ENCODE peak calls at places on chromosome 21, in ten cellular contexts. X is MM.1S, O is astrocyte of the cerebellum, S is testis, T is choroid plexus epithelial cell, F is HCT116, R is prostate gland, V is AG04450, M is astrocyte of the spinal cord, L is GM23338. J is an unnamed sample.

GRCh38 chr21:45029968-45030636 is 44.3 kb upstream of the ADARB1 start:
- DNase-seq in X (no peak), O (no peak), S (no peak), T (no peak), F (no peak), R (no peak), V (no peak), M (no peak), L (peak; percentile 65), J (no peak)

GRCh38 chr21:37088196-37088595 is 15.1 kb downstream of the TTC3 start:
- DNase-seq in X (no peak), O (no peak), S (no peak), T (peak; percentile 48), F (no peak), R (no peak), V (no peak), M (no peak), L (no peak), J (no peak)

GRCh38 chr21:45854702-45855247 is 126.8 kb upstream of the COL6A1 start:
- DNase-seq in X (no peak), O (no peak), S (no peak), T (peak; percentile 69), F (no peak), R (no peak), V (no peak), M (no peak), L (no peak), J (no peak)

GRCh38 chr21:46193829-46194373 is 9.6 kb upstream of the SPATC1L start:
- DNase-seq in X (no peak), O (no peak), S (peak; percentile 9), T (no peak), F (no peak), R (no peak), V (no peak), M (no peak), L (no peak), J (peak; percentile 0)

GRCh38 chr21:43194303-43195130 is 25.7 kb downstream of the CRYAA start:
- DNase-seq in X (no peak), O (no peak), S (peak; percentile 12), T (no peak), F (no peak), R (peak; percentile 4), V (no peak), M (no peak), L (no peak), J (peak; percentile 38)

GRCh38 chr21:42848932-42849758 is 30.2 kb downstream of the WDR4 start:
- DNase-seq in X (no peak), O (no peak), S (no peak), T (no peak), F (no peak), R (no peak), V (no peak), M (no peak), L (no peak), J (no peak)

GRCh38 chr21:44869860-44870747 is 3.4 kb downstream of the PTTG1IP start:
- DNase-seq in X (no peak), O (peak; percentile 93), S (peak; percentile 44), T (peak; percentile 97), F (peak; percentile 93), R (no peak), V (peak; percentile 84), M (peak; percentile 95), L (no peak), J (no peak)

GRCh38 chr21:43312011-43312410 is 114.9 kb downstream of the SIK1 start:
- DNase-seq in X (no peak), O (no peak), S (no peak), T (no peak), F (no peak), R (no peak), V (no peak), M (no peak), L (no peak), J (no peak)

GRCh38 chr21:44364151-44365053 is 11.0 kb downstream of the TRPM2 start:
- DNase-seq in X (no peak), O (no peak), S (no peak), T (no peak), F (no peak), R (no peak), V (no peak), M (no peak), L (peak; percentile 40), J (no peak)

GRCh38 chr21:31873275-31873695 is 465 bp downstream of the HUNK start:
- DNase-seq in X (peak; percentile 64), O (no peak), S (no peak), T (no peak), F (no peak), R (peak; percentile 5), V (no peak), M (no peak), L (peak; percentile 63), J (no peak)

GRCh38 chr21:27339902-27340301 is 373.0 kb upstream of the ADAMTS5 start:
- DNase-seq in X (no peak), O (no peak), S (no peak), T (peak; percentile 18), F (no peak), R (no peak), V (no peak), M (no peak), L (no peak), J (no peak)

GRCh38 chr21:41363370-41364270 is 1.8 kb downstream of the MX2 start:
- DNase-seq in X (no peak), O (no peak), S (no peak), T (no peak), F (no peak), R (no peak), V (no peak), M (no peak), L (no peak), J (no peak)

GRCh38 chr21:46054447-46054846 is 43.5 kb upstream of the COL6A2 start:
- DNase-seq in X (no peak), O (no peak), S (peak; percentile 20), T (no peak), F (no peak), R (no peak), V (no peak), M (peak; percentile 30), L (peak; percentile 52), J (no peak)

GRCh38 chr21:45535341-45536081 is 6.7 kb downstream of the SLC19A1 start:
- DNase-seq in X (no peak), O (no peak), S (no peak), T (no peak), F (no peak), R (no peak), V (no peak), M (no peak), L (no peak), J (no peak)

GRCh38 chr21:31543191-31543590 is 116.3 kb upstream of the SOD1 start:
- DNase-seq in X (no peak), O (peak; percentile 92), S (peak; percentile 96), T (no peak), F (no peak), R (peak; percentile 30), V (peak; percentile 37), M (peak; percentile 93), L (no peak), J (no peak)

GRCh38 chr21:44351535-44352252 is 1.7 kb upstream of the TRPM2 start:
- DNase-seq in X (no peak), O (no peak), S (no peak), T (no peak), F (no peak), R (no peak), V (no peak), M (no peak), L (no peak), J (no peak)

GRCh38 chr21:42522271-42522670 is 8.6 kb downstream of the SLC37A1 start:
- DNase-seq in X (no peak), O (no peak), S (no peak), T (no peak), F (no peak), R (no peak), V (no peak), M (no peak), L (no peak), J (no peak)

GRCh38 chr21:16308269-16308668 is 578.5 kb downstream of the USP25 start:
- DNase-seq in X (peak; percentile 80), O (peak; percentile 27), S (no peak), T (peak; percentile 79), F (no peak), R (no peak), V (no peak), M (peak; percentile 76), L (no peak), J (no peak)
- H3K4me3 ChIP-seq in X (peak overlapping the region; percentile 33), O (peak overlapping the region; percentile 46), S (no peak overlapping the region), T (peak overlapping the region; percentile 51), F (no peak overlapping the region), R (peak overlapping the region; percentile 15), V (peak overlapping the region; percentile 29), M (peak overlapping the region; percentile 32), L (no peak overlapping the region), J (no peak overlapping the region)

GRCh38 chr21:14617836-14618235 is 71.7 kb upstream of the SAMSN1 start:
- DNase-seq in X (peak; percentile 54), O (no peak), S (no peak), T (no peak), F (no peak), R (no peak), V (no peak), M (no peak), L (no peak), J (no peak)
- H3K4me3 ChIP-seq in X (peak overlapping the region; percentile 2), O (no peak overlapping the region), S (no peak overlapping the region), T (no peak overlapping the region), F (no peak overlapping the region), R (no peak overlapping the region), V (no peak overlapping the region), M (no peak overlapping the region), L (no peak overlapping the region), J (no peak overlapping the region)

DNA sequence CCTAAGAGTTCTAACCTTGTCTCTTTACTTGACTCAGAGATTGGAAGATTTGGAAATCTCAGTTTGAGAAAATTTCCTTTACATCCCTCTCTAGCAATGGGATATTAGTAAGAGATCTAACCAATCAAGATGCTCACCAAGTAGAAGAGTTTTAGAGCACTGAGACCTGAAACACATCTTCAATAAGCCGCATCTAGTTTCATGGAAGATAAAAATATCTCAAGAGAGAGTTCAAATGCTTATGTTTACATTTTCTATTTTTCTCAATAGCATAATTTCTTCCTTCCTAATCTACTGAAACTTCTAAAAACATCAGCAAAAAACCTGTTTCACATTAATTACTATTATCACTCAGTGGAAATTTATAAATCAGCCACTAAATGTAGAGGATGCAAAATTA is 165.1 kb downstream of the APP start:
- DNase-seq in X (peak; percentile 63), O (no peak), S (no peak), T (no peak), F (no peak), R (no peak), V (no peak), M (no peak), L (no peak), J (no peak)
- H3K4me3 ChIP-seq in X (no peak overlapping the region), O (no peak overlapping the region), S (no peak overlapping the region), T (no peak overlapping the region), F (no peak overlapping the region), R (no peak overlapping the region), V (no peak overlapping the region), M (no peak overlapping the region), L (no peak overlapping the region), J (no peak overlapping the region)

DNA sequence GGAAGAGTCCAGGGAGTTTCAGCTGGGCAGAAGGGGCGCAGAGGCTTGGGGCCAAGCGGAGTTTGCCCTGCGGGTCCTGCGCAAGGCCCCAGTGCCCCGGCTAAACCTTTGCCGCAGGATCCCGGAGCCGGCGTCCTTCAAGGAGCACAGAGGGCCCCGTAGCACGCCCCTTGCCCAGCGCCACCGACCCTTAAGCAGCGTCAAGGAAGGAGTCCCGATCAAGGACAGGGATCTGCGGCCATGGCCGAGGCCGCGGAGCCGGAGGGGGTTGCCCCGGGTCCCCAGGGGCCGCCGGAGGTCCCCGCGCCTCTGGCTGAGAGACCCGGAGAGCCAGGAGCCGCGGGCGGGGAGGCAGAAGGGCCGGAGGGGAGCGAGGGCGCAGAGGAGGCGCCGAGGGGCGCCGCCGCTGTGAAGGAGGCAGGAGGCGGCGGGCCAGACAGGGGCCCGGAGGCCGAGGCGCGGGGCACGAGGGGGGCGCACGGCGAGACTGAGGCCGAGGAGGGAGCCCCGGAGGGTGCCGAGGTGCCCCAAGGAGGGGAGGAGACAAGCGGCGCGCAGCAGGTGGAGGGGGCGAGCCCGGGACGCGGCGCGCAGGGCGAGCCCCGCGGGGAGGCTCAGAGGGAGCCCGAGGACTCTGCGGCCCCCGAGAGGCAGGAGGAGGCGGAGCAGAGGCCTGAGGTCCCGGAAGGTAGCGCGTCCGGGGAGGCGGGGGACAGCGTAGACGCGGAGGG is 520 bp downstream of the CLIC6 start:
- DNase-seq in X (no peak), O (no peak), S (no peak), T (no peak), F (no peak), R (no peak), V (no peak), M (no peak), L (peak; percentile 60), J (peak; percentile 81)
- H3K4me3 ChIP-seq in X (no peak overlapping the region), O (peak overlapping the region; percentile 19), S (peak overlapping the region; percentile 44), T (no peak overlapping the region), F (no peak overlapping the region), R (peak overlapping the region; percentile 46), V (peak overlapping the region; percentile 25), M (no peak overlapping the region), L (peak overlapping the region; percentile 76), J (peak overlapping the region; percentile 82)